ENCODE peak calls at places on chromosomes 4 and X, in five cellular contexts. F is HCT116, Q is MM.1S, V is neural progenitor cell, S is GM23248. J is an unnamed sample.

GRCh38 chr4:1400191-1400805 is 5.9 kb downstream of the NKX1-1 start:
- DNase-seq in V (no peak), F (no peak), Q (no peak), S (no peak), J (no peak)

GRCh38 chrX:148929686-148930085 is 429.3 kb downstream of the AFF2 start:
- DNase-seq in V (no peak), F (no peak), Q (no peak), S (peak), J (no peak)

GRCh38 chr4:54542119-54542438 is 115.7 kb upstream of the KIT start:
- DNase-seq in S (peak), F (no peak), Q (no peak), V (no peak), J (no peak)

GRCh38 chrX:50430917-50431316 is 39.7 kb downstream of the DGKK start:
- DNase-seq in V (no peak), F (no peak), Q (no peak), S (no peak), J (peak)

GRCh38 chr4:150402968-150403367 is 179.0 kb upstream of the MAB21L2 start:
- DNase-seq in S (no peak), F (no peak), Q (peak), V (peak), J (no peak)

GRCh38 chr4:88005086-88005485 is 2.3 kb upstream of the PKD2 start:
- DNase-seq in Q (no peak), F (no peak), V (no peak), S (peak), J (no peak)

GRCh38 chrX:51891821-51892551 is 1.4 kb upstream of the MAGED1 start:
- DNase-seq in S (peak), Q (no peak), V (peak), F (no peak), J (no peak)

GRCh38 chrX:139559383-139560042 is 29.0 kb downstream of the F9 start:
- DNase-seq in F (peak), Q (peak), V (peak), S (peak), J (peak)

GRCh38 chr4:112234952-112235609 is 3.5 kb downstream of the AP1AR start:
- DNase-seq in V (peak), Q (peak), S (peak), F (peak), J (peak)

GRCh38 chr4:118964891-118965411 is 76.3 kb downstream of the SYNPO2 start:
- DNase-seq in V (no peak), F (no peak), S (peak), Q (no peak), J (no peak)

GRCh38 chrX:17788439-17788838 is 51.1 kb downstream of the SCML1 start:
- DNase-seq in V (peak), Q (peak), S (peak), F (peak), J (peak)

GRCh38 chr4:143375326-143376073 is 38.8 kb downstream of the GAB1 start:
- DNase-seq in S (peak), Q (peak), V (peak), F (peak), J (peak)

GRCh38 chr4:67746797-67747495 is 7.2 kb downstream of the GNRHR start:
- DNase-seq in F (peak), V (peak), S (peak), Q (peak), J (peak)

GRCh38 chr4:169690787-169691186 is 67.0 kb downstream of the HPF1 start:
- DNase-seq in F (no peak), Q (no peak), V (no peak), S (no peak), J (no peak)

GRCh38 chrX:16978193-16978984 is 31.9 kb downstream of the REPS2 start:
- DNase-seq in F (no peak), S (no peak), V (no peak), Q (no peak), J (no peak)

GRCh38 chrX:11759461-11760311 is 1.6 kb downstream of the MSL3 start:
- DNase-seq in F (peak), Q (peak), S (peak), V (peak), J (peak)

GRCh38 chr4:54005475-54005874 is 58.9 kb downstream of the CHIC2 start:
- DNase-seq in S (peak), V (no peak), F (no peak), Q (peak), J (no peak)

GRCh38 chr4:81519856-81520255 is 48.1 kb upstream of the RASGEF1B start:
- DNase-seq in V (no peak), F (no peak), S (no peak), Q (peak), J (no peak)

GRCh38 chr4:41548305-41548704 is 10.3 kb downstream of the LIMCH1 start:
- DNase-seq in F (no peak), Q (no peak), S (no peak), V (no peak), J (no peak)

GRCh38 chrX:46545111-46546005 is at the start of gene ZNF674:
- DNase-seq in Q (peak), V (peak), S (peak), F (peak), J (peak)

GRCh38 chrX:104315555-104315954 is 60.8 kb upstream of the ESX1 start:
- DNase-seq in S (peak), Q (no peak), F (no peak), V (no peak), J (peak)

GRCh38 chrX:40152173-40152705 is 54.5 kb upstream of the BCOR start:
- DNase-seq in V (peak), Q (no peak), S (peak), F (no peak), J (peak)

GRCh38 chrX:74450803-74451449 is 29.6 kb downstream of the SLC16A2 start:
- DNase-seq in F (peak), V (no peak), Q (no peak), S (peak), J (peak)

GRCh38 chr4:155342142-155342541 is 34.6 kb downstream of the MAP9 start:
- DNase-seq in S (peak), F (no peak), Q (no peak), V (no peak), J (peak)

GRCh38 chr4:83581411-83582288 is 45.7 kb downstream of the GPAT3 start:
- DNase-seq in V (no peak), F (no peak), Q (no peak), S (no peak), J (no peak)

GRCh38 chr4:147846318-147847135 is 114.6 kb downstream of the ARHGAP10 start:
- DNase-seq in Q (no peak), F (no peak), S (no peak), V (no peak), J (no peak)

GRCh38 chrX:151359931-151360871 is 36.8 kb upstream of the VMA21 start:
- DNase-seq in V (peak), S (peak), F (no peak), Q (peak), J (peak)

GRCh38 chr4:117156806-117157205 is 71.4 kb upstream of the TRAM1L1 start:
- DNase-seq in V (peak), F (no peak), S (no peak), Q (peak), J (no peak)

GRCh38 chr4:151169223-151169622 is 69.8 kb downstream of the RPS3A start:
- DNase-seq in S (peak), F (no peak), V (peak), Q (no peak), J (no peak)

GRCh38 chr4:55819634-55820033 is at the start of gene EXOC1L:
- DNase-seq in S (peak), Q (no peak), V (peak), F (no peak), J (no peak)

GRCh38 chr4:33071552-33071951 is 2351.4 kb downstream of the PCDH7 start:
- DNase-seq in Q (no peak), S (peak), F (no peak), V (no peak), J (no peak)

GRCh38 chr4:33068539-33068938 is 2348.4 kb downstream of the PCDH7 start:
- DNase-seq in Q (no peak), F (no peak), S (no peak), V (no peak), J (no peak)

GRCh38 chr4:33067221-33067620 is 2347.1 kb downstream of the PCDH7 start:
- DNase-seq in F (no peak), V (no peak), S (peak), Q (no peak), J (peak)

GRCh38 chr4:33073811-33074210 is 2353.6 kb downstream of the PCDH7 start:
- DNase-seq in S (peak), F (no peak), V (peak), Q (no peak), J (peak)

DNA sequence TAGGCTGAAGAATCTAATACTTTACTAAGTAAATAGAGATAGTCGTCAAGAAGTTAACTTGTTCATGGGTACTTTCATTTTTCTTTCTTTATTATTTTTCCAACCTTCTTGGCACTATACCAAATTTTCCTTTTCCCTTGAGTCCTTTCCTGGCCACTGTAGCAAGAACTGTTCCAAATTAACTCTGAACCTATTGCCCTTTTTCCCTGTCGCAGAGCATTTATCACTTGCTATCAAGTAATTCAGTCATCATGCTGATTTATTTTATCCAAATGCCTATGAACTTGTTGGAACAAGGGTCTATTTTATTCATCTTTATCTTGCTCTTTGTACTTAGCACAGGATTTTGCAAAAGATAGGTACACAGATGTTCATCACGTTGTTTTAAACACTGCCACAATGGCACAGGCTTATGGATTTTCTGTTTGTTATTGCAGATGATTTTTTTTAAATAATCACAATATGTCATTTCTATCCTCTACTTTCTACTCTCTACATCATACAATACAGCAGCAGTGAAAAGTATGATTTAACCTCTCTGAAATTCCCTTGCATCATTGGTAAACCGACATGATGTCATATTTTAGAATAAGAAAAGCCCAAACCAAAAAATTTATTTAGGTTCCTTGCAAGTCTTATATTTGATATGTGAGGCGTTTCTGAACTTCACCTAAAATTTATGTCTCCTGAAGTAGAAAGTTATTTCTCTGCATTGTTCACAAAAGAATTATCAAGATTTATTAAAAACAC is 2352.3 kb downstream of the PCDH7 start:
- DNase-seq in Q (no peak), V (no peak), F (no peak), S (no peak), J (no peak)
- H3K9ac ChIP-seq in Q (no peak), V (no peak), F (no peak), S (no peak), J (no peak)

GRCh38 chr4:3365871-3366842 is 73.3 kb downstream of the RGS12 start:
- DNase-seq in F (no peak), S (no peak), Q (no peak), V (no peak), J (no peak)
- TF ChIP-seq EZH2phosphoT487 in F (no peak), S (no peak), Q (no peak), V (no peak), J (no peak)

DNA sequence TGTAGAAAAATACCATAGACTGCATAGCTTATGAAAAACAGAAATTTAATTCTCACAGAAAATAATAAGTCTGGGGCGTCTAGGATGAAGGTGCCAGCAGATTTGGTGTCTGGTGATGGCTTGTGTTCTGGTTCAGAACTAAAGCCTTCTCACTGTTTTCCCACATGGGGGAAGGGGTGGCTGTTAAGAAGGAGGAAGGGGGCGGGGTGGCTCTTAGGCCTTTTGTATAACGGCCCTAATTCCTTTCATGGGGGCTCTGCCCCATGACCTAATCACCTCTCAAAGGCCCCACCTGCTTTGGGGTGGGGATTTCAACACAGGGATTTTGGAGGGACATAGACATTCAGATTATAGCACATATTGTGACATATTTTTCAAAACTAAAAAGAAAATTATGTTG is 173.2 kb upstream of the TECRL start:
- DNase-seq in Q (no peak), F (no peak), V (peak), S (no peak), J (no peak)
- TF ChIP-seq EZH2 in Q (no peak), F (no peak), V (no peak), S (no peak), J (no peak)

DNA sequence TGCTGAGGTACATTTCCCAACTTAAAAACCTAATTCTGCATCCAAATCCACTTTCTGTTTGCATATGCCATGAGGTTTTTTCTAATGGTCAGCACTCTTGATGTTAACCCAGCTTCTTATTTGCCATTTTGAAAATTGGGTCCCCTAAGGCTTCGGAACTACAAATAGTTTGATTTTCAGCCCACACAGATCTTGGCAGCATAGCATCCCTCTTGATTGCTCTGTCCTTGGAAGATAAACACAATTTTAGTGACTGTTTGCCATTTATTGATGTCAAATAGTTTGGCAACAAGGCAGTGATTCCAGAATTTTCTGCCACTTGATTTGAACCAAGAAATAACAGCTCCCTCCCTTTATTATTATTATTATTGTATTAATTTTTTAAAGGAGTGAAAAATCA is 696.9 kb downstream of the RAB28 start:
- DNase-seq in S (no peak), F (no peak), Q (no peak), V (no peak), J (no peak)
- H3K9ac ChIP-seq in S (no peak), F (no peak), Q (no peak), V (no peak), J (no peak)

DNA sequence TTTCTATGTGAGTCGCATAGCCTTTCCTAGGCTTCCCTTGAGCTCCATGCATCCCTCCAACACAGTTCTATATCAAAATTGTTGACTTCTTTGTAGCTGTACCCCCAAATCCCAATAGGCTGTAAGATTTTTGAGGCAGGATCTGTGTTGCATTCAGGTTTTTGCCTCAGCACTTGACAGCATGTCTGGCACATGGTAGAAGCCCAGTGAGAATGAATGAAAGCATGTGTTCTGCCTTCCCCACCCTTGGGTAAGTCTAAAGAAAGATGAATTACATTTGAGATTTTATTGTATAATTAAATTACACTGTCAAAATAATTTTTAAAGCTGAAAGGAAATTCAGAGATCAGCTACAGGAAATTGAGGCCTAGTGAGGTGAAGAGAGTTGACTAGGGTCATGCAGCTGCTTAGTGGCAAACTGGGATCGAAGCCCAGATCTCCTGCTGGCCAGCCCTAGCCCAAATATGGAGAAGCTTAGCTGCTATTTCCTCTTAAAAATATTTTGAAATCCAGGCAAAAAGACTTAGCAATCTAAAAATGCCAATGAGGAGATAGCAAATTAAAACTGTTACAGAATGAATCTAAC is 122.5 kb downstream of the SPATA18 start:
- DNase-seq in Q (no peak), F (no peak), S (peak), V (no peak), J (no peak)
- TF ChIP-seq EZH2phosphoT487 in Q (no peak), F (no peak), S (no peak), V (no peak), J (no peak)

GRCh38 chr4:8867624-8868320 is 3.9 kb downstream of the HMX1 start:
- DNase-seq in F (no peak), Q (no peak), V (peak), S (no peak), J (no peak)
- TF ChIP-seq EZH2 in F (no peak), Q (no peak), V (no peak), S (no peak), J (no peak)

DNA sequence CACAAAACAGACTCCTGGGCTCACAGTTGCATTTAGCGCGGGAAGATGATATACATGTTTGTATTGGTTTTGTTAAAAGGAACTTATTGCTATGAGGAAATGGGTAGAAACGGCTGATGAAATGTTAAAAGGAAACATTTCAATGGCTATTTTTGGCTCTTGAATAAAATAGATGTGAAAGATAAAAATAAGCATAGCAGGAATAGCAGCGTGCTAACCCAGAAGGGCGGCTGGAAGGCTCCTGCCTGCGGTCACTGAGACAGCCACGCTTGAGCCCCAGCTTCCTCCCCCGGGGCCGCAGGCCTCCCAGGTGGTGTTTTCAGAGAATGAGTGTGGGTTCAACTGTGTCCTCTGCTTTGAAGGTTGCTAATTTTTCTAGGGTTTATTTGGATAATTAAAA is 35.0 kb upstream of the CLCN4 start:
- DNase-seq in Q (peak), V (no peak), F (no peak), S (no peak), J (no peak)
- H3K9ac ChIP-seq in Q (peak), V (no peak), F (no peak), S (no peak), J (no peak)

GRCh38 chr4:85776579-85776978 is 301.6 kb downstream of the ARHGAP24 start:
- DNase-seq in F (peak), S (peak), V (no peak), Q (no peak), J (peak)
- TF ChIP-seq EZH2phosphoT487 in F (no peak), S (no peak), V (no peak), Q (no peak), J (no peak)

DNA sequence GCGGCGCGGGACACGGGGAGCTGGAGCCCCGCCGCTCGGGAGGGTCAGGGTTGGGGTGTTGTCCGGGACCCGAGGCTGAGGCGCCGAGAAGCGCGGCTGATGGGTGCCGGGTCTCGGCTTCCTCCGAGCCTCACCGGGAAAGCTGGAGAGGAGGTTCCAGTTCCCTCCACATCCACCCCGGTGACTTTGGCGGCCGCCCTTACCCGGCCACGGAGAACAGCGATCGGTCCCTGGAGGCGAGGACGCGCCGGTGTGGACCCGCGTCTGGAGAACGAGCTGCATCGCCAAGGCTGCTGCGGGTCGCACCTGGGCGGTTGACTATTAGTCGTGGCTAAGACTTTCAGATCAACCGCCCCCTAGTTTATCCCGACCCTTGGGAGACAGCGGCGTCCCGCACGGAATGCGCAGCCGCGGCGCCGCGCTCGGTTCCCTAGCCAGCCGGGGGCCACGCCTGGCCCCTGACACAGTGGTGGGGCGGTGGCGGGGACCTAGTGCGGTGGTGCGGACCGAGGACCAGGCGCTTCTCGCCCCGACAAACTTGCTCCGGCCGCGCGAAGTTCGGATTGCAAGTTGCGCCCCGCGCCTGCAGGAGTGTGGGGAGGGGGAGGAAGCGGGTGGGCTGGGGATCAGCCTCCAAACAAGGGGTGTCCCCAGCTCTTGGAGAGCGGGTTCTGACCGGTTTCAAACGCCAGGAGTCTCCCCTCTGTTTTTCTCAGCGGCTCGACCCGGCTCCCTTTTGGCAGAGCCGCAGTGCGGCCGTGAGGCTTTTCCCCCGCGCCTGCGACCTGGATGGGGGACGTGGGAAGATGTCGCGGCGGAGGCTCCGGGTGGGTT is 540 bp downstream of the FHDC1 start:
- DNase-seq in S (peak), Q (peak), V (peak), F (no peak), J (peak)
- TF ChIP-seq EZH2 in S (peak), Q (no peak), V (no peak), F (peak), J (no peak)

GRCh38 chrX:1355131-1355799 is 18.7 kb downstream of the IL3RA start:
- DNase-seq in Q (no peak), F (no peak), V (peak), S (no peak), J (no peak)
- H3K9ac ChIP-seq in Q (no peak), F (no peak), V (no peak), S (no peak), J (no peak)